ENCODE peak calls at places on chromosomes 5 and 9, in seven cellular contexts. Z is colonic mucosa; Y is AG09309; F is stimulated activated CD4-positive, alpha-beta T cell treated with anti-CD3 and anti-CD28 coated beads, Interleukin-4, amount 100 ng/mL, for 48 hours; V is RPMI7951; W is kidney tubule cell; H is left cardiac atrium. R is an unnamed sample.

GRCh38 chr5:73306741-73307275 is 133.8 kb downstream of the TMEM174 start:
- DNase-seq in Z (no peak), Y (no peak), F (no peak), V (peak), W (no peak), H (no peak), R (no peak)

GRCh38 chr9:22117511-22118388 is 108.6 kb upstream of the CDKN2B start:
- DNase-seq in Z (peak), Y (no peak), F (no peak), V (peak), W (peak), H (peak), R (peak)

GRCh38 chr9:36164361-36164760 is 4.8 kb upstream of the CCIN start:
- DNase-seq in Z (no peak), Y (no peak), F (no peak), V (no peak), W (no peak), H (peak), R (no peak)

GRCh38 chr9:123131993-123132392 is 98.5 kb downstream of the GPR21 start:
- DNase-seq in Z (no peak), Y (no peak), F (no peak), V (no peak), W (no peak), H (no peak), R (peak)

GRCh38 chr9:91062281-91062680 is 260.7 kb downstream of the SYK start:
- DNase-seq in Z (no peak), Y (no peak), F (no peak), V (no peak), W (no peak), H (no peak), R (no peak)

GRCh38 chr9:84851935-84852585 is 182.5 kb downstream of the NTRK2 start:
- DNase-seq in Z (no peak), Y (peak), F (no peak), V (peak), W (peak), H (peak), R (peak)

GRCh38 chr9:38680827-38681226 is 39.1 kb downstream of the FAM240B start:
- DNase-seq in Z (no peak), Y (no peak), F (no peak), V (peak), W (no peak), H (no peak), R (no peak)

GRCh38 chr9:134852906-134853654 is 27.5 kb upstream of the FCN2 start:
- DNase-seq in Z (no peak), Y (no peak), F (no peak), V (peak), W (no peak), H (no peak), R (no peak)

GRCh38 chr9:12722131-12722530 is 28.9 kb downstream of the TYRP1 start:
- DNase-seq in Z (no peak), Y (peak), F (no peak), V (no peak), W (no peak), H (no peak), R (peak)

GRCh38 chr9:98594551-98595160 is 114.1 kb downstream of the GABBR2 start:
- DNase-seq in Z (no peak), Y (no peak), F (no peak), V (no peak), W (no peak), H (no peak), R (no peak)

GRCh38 chr9:70205366-70206020 is 53.3 kb upstream of the SMC5 start:
- DNase-seq in Z (no peak), Y (no peak), F (no peak), V (no peak), W (no peak), H (no peak), R (no peak)

GRCh38 chr5:135977375-135977928 is 22.7 kb upstream of the LECT2 start:
- DNase-seq in Z (peak), Y (peak), F (peak), V (peak), W (peak), H (peak), R (no peak)

GRCh38 chr9:108643756-108644510 is 211.9 kb downstream of the ACTL7B start:
- DNase-seq in Z (no peak), Y (no peak), F (no peak), V (peak), W (no peak), H (no peak), R (no peak)

GRCh38 chr5:1516615-1517601 is 6.9 kb downstream of the LPCAT1 start:
- DNase-seq in Z (peak), Y (peak), F (no peak), V (no peak), W (peak), H (peak), R (peak)

GRCh38 chr9:87685871-87686519 is 39.9 kb upstream of the CTSL start:
- DNase-seq in Z (no peak), Y (no peak), F (no peak), V (no peak), W (no peak), H (peak), R (no peak)

GRCh38 chr9:129476821-129477611 is 143.9 kb downstream of the C9orf50 start:
- DNase-seq in Z (no peak), Y (no peak), F (no peak), V (peak), W (peak), H (no peak), R (no peak)

GRCh38 chr9:137225701-137226331 is 842 bp downstream of the CYSRT1 start:
- DNase-seq in Z (no peak), Y (no peak), F (no peak), V (no peak), W (no peak), H (no peak), R (no peak)

GRCh38 chr9:129336601-129337286 is 158.7 kb upstream of the IER5L start:
- DNase-seq in Z (peak), Y (peak), F (no peak), V (peak), W (peak), H (no peak), R (peak)

GRCh38 chr5:115309751-115310370 is 13.4 kb upstream of the CCDC112 start:
- DNase-seq in Z (no peak), Y (peak), F (no peak), V (peak), W (peak), H (no peak), R (peak)

GRCh38 chr5:137705106-137705505 is 30.8 kb downstream of the KLHL3 start:
- DNase-seq in Z (no peak), Y (no peak), F (no peak), V (no peak), W (no peak), H (no peak), R (no peak)

GRCh38 chr9:38182321-38182720 is 113.3 kb upstream of the SHB start:
- DNase-seq in Z (no peak), Y (no peak), F (no peak), V (peak), W (no peak), H (no peak), R (no peak)